ENCODE peak calls at places on chromosomes 7 and 10, in seven cellular contexts. One of them, this sample, is unnamed.

GRCh38 chr10:73786512-73786885 is 1.1 kb downstream of the ZSWIM8 start:
- DNase-seq in HCT116: no peak
- DNase-seq in transverse colon: no peak
- DNase-seq in NCI-H460: no peak
- DNase-seq in amniotic stem cell: no peak
- DNase-seq in activated gamma-delta T cell: no peak
- DNase-seq in T1000: no peak
- DNase-seq in this sample: no peak

GRCh38 chr7:114925443-114925842 is 3.5 kb downstream of the MDFIC start:
- DNase-seq in HCT116: no peak
- DNase-seq in transverse colon: no peak
- DNase-seq in NCI-H460: no peak
- DNase-seq in amniotic stem cell: no peak
- DNase-seq in activated gamma-delta T cell: no peak
- DNase-seq in T1000: no peak
- DNase-seq in this sample: no peak

GRCh38 chr7:118573065-118573464 is 348.6 kb downstream of the ANKRD7 start:
- DNase-seq in HCT116: no peak
- DNase-seq in transverse colon: no peak
- DNase-seq in NCI-H460: peak
- DNase-seq in amniotic stem cell: no peak
- DNase-seq in activated gamma-delta T cell: no peak
- DNase-seq in T1000: no peak
- DNase-seq in this sample: no peak

GRCh38 chr10:24307696-24308476 is 98.9 kb downstream of the KIAA1217 start:
- DNase-seq in HCT116: no peak
- DNase-seq in transverse colon: no peak
- DNase-seq in NCI-H460: no peak
- DNase-seq in amniotic stem cell: no peak
- DNase-seq in activated gamma-delta T cell: no peak
- DNase-seq in T1000: no peak
- DNase-seq in this sample: no peak

GRCh38 chr10:102644646-102645387 is 538 bp downstream of the TRIM8 start:
- DNase-seq in HCT116: peak
- DNase-seq in transverse colon: peak
- DNase-seq in NCI-H460: peak
- DNase-seq in amniotic stem cell: peak
- DNase-seq in activated gamma-delta T cell: peak
- DNase-seq in T1000: peak
- DNase-seq in this sample: no peak

GRCh38 chr10:28853195-28853594 is 175.9 kb downstream of the BAMBI start:
- DNase-seq in HCT116: no peak
- DNase-seq in transverse colon: no peak
- DNase-seq in NCI-H460: no peak
- DNase-seq in amniotic stem cell: no peak
- DNase-seq in activated gamma-delta T cell: no peak
- DNase-seq in T1000: no peak
- DNase-seq in this sample: no peak

GRCh38 chr7:88254721-88255120 is 34.9 kb upstream of the SRI start:
- DNase-seq in HCT116: peak
- DNase-seq in transverse colon: no peak
- DNase-seq in NCI-H460: no peak
- DNase-seq in amniotic stem cell: no peak
- DNase-seq in activated gamma-delta T cell: no peak
- DNase-seq in T1000: peak
- DNase-seq in this sample: no peak

GRCh38 chr7:27784399-27785053 is 44.6 kb downstream of the TAX1BP1 start:
- DNase-seq in HCT116: peak
- DNase-seq in transverse colon: no peak
- DNase-seq in NCI-H460: peak
- DNase-seq in amniotic stem cell: peak
- DNase-seq in activated gamma-delta T cell: no peak
- DNase-seq in T1000: peak
- DNase-seq in this sample: peak

GRCh38 chr7:16740996-16741395 is 12.6 kb upstream of the TSPAN13 start:
- DNase-seq in HCT116: no peak
- DNase-seq in transverse colon: no peak
- DNase-seq in NCI-H460: no peak
- DNase-seq in amniotic stem cell: no peak
- DNase-seq in activated gamma-delta T cell: no peak
- DNase-seq in T1000: no peak
- DNase-seq in this sample: no peak

GRCh38 chr7:5691536-5692090 is 89.8 kb downstream of the RNF216 start:
- DNase-seq in HCT116: no peak
- DNase-seq in transverse colon: no peak
- DNase-seq in NCI-H460: no peak
- DNase-seq in amniotic stem cell: no peak
- DNase-seq in activated gamma-delta T cell: no peak
- DNase-seq in T1000: no peak
- DNase-seq in this sample: no peak

GRCh38 chr7:34070486-34071323 is 165.4 kb downstream of the BMPER start:
- DNase-seq in HCT116: no peak
- DNase-seq in transverse colon: no peak
- DNase-seq in NCI-H460: peak
- DNase-seq in amniotic stem cell: no peak
- DNase-seq in activated gamma-delta T cell: no peak
- DNase-seq in T1000: no peak
- DNase-seq in this sample: no peak

GRCh38 chr10:69515699-69516547 is 57.3 kb downstream of the NEUROG3 start:
- DNase-seq in HCT116: peak
- DNase-seq in transverse colon: peak
- DNase-seq in NCI-H460: peak
- DNase-seq in amniotic stem cell: peak
- DNase-seq in activated gamma-delta T cell: peak
- DNase-seq in T1000: peak
- DNase-seq in this sample: no peak

GRCh38 chr10:112082134-112082533 is 101.4 kb downstream of the GPAM start:
- DNase-seq in HCT116: no peak
- DNase-seq in transverse colon: no peak
- DNase-seq in NCI-H460: no peak
- DNase-seq in amniotic stem cell: no peak
- DNase-seq in activated gamma-delta T cell: no peak
- DNase-seq in T1000: no peak
- DNase-seq in this sample: no peak

GRCh38 chr10:46273506-46274477 is 13.0 kb upstream of the ANTXRL start:
- DNase-seq in HCT116: no peak
- DNase-seq in transverse colon: no peak
- DNase-seq in NCI-H460: no peak
- DNase-seq in amniotic stem cell: no peak
- DNase-seq in activated gamma-delta T cell: no peak
- DNase-seq in T1000: no peak
- DNase-seq in this sample: no peak

GRCh38 chr7:122913608-122914007 is 27.3 kb upstream of the CADPS2 start:
- DNase-seq in HCT116: no peak
- DNase-seq in transverse colon: no peak
- DNase-seq in NCI-H460: no peak
- DNase-seq in amniotic stem cell: no peak
- DNase-seq in activated gamma-delta T cell: no peak
- DNase-seq in T1000: no peak
- DNase-seq in this sample: no peak

GRCh38 chr10:114103286-114103685 is 59.6 kb downstream of the ADRB1 start:
- DNase-seq in HCT116: peak
- DNase-seq in transverse colon: no peak
- DNase-seq in NCI-H460: peak
- DNase-seq in amniotic stem cell: peak
- DNase-seq in activated gamma-delta T cell: no peak
- DNase-seq in T1000: no peak
- DNase-seq in this sample: peak

GRCh38 chr7:156816943-156817572 is 75.9 kb downstream of the LMBR1 start:
- DNase-seq in HCT116: no peak
- DNase-seq in transverse colon: no peak
- DNase-seq in NCI-H460: peak
- DNase-seq in amniotic stem cell: peak
- DNase-seq in activated gamma-delta T cell: no peak
- DNase-seq in T1000: no peak
- DNase-seq in this sample: no peak

GRCh38 chr10:96512997-96513685 is 585 bp downstream of the TLL2 start:
- DNase-seq in HCT116: no peak
- DNase-seq in transverse colon: no peak
- DNase-seq in NCI-H460: no peak
- DNase-seq in amniotic stem cell: no peak
- DNase-seq in activated gamma-delta T cell: peak
- DNase-seq in T1000: no peak
- DNase-seq in this sample: no peak

GRCh38 chr7:66921396-66921917 is 432 bp downstream of the TMEM248 start:
- DNase-seq in HCT116: no peak
- DNase-seq in transverse colon: peak
- DNase-seq in NCI-H460: peak
- DNase-seq in amniotic stem cell: peak
- DNase-seq in activated gamma-delta T cell: no peak
- DNase-seq in T1000: no peak
- DNase-seq in this sample: no peak